ENCODE peak calls at places on chromosomes 12 and 14, in six cellular contexts. C, N, L, G, J and B are unnamed samples.

GRCh38 chr12:29589271-29589670 is 91.8 kb upstream of the OVCH1 start:
- DNase-seq in C (no peak), N (no peak), L (peak; percentile 4), G (no peak), J (no peak), B (no peak)

GRCh38 chr14:100994757-100995156 is 91.2 kb upstream of the RTL1 start:
- DNase-seq in C (no peak), N (no peak), L (peak; percentile 37), G (no peak), J (no peak), B (no peak)

GRCh38 chr14:102817942-102818940 is 41.0 kb downstream of the TRAF3 start:
- DNase-seq in C (no peak), N (no peak), L (peak; percentile 21), G (no peak), J (no peak), B (no peak)

GRCh38 chr12:53004178-53004577 is 2.1 kb upstream of the EIF4B start:
- DNase-seq in C (no peak), N (no peak), L (peak; percentile 48), G (no peak), J (no peak), B (no peak)

GRCh38 chr14:36479344-36479743 is 40.7 kb downstream of the NKX2-1 start:
- DNase-seq in C (no peak), N (no peak), L (no peak), G (no peak), J (no peak), B (no peak)

GRCh38 chr12:19185262-19185929 is 55.9 kb downstream of the PLEKHA5 start:
- DNase-seq in C (no peak), N (no peak), L (no peak), G (no peak), J (no peak), B (no peak)

GRCh38 chr12:46379352-46379751 is 6.8 kb upstream of the SLC38A2 start:
- DNase-seq in C (no peak), N (no peak), L (no peak), G (no peak), J (no peak), B (no peak)

GRCh38 chr12:119679081-119679480 is 11.1 kb downstream of the PRKAB1 start:
- DNase-seq in C (no peak), N (no peak), L (no peak), G (no peak), J (no peak), B (no peak)

GRCh38 chr14:93006484-93007128 is 83.7 kb downstream of the CHGA start:
- DNase-seq in C (no peak), N (no peak), L (peak; percentile 29), G (no peak), J (no peak), B (no peak)

GRCh38 chr12:114134922-114135321 is 168.8 kb upstream of the RBM19 start:
- DNase-seq in C (no peak), N (no peak), L (no peak), G (no peak), J (no peak), B (no peak)

GRCh38 chr14:58535084-58535483 is 102.7 kb upstream of the DACT1 start:
- DNase-seq in C (no peak), N (no peak), L (peak; percentile 80), G (no peak), J (no peak), B (no peak)

GRCh38 chr12:76920182-76921014 is 41.6 kb upstream of the CSRP2 start:
- DNase-seq in C (no peak), N (no peak), L (no peak), G (no peak), J (no peak), B (no peak)

GRCh38 chr12:126346087-126346486 is 1280.9 kb downstream of the AACS start:
- DNase-seq in C (no peak), N (no peak), L (no peak), G (no peak), J (no peak), B (no peak)

GRCh38 chr12:92899388-92900001 is 29.6 kb downstream of the EEA1 start:
- DNase-seq in C (no peak), N (no peak), L (peak; percentile 99), G (peak; percentile 84), J (no peak), B (no peak)

GRCh38 chr12:23133471-23133870 is 508.5 kb downstream of the ETNK1 start:
- DNase-seq in C (no peak), N (no peak), L (no peak), G (no peak), J (no peak), B (no peak)

GRCh38 chr12:91355150-91356006 is 172.8 kb upstream of the DCN start:
- DNase-seq in C (peak; percentile 23), N (no peak), L (peak; percentile 81), G (peak; percentile 71), J (peak; percentile 14), B (peak; percentile 42)

GRCh38 chr14:101761032-101761880 is at the start of gene PPP2R5C:
- DNase-seq in C (peak; percentile 42), N (peak; percentile 88), L (peak; percentile 90), G (peak; percentile 95), J (peak; percentile 80), B (peak; percentile 87)

GRCh38 chr12:40241741-40242140 is 16.9 kb downstream of the LRRK2 start:
- DNase-seq in C (no peak), N (no peak), L (no peak), G (no peak), J (no peak), B (no peak)

GRCh38 chr12:65500121-65500846 is 221.8 kb downstream of the MSRB3 start:
- DNase-seq in C (no peak), N (no peak), L (peak; percentile 83), G (no peak), J (no peak), B (no peak)

GRCh38 chr14:50763386-50764007 is 67.5 kb downstream of the NIN start:
- DNase-seq in C (no peak), N (no peak), L (peak; percentile 98), G (no peak), J (no peak), B (no peak)

GRCh38 chr12:75790219-75790618 is 241.4 kb downstream of the PHLDA1 start:
- DNase-seq in C (no peak), N (no peak), L (peak; percentile 67), G (no peak), J (no peak), B (no peak)

GRCh38 chr14:76848879-76849278 is 22.7 kb downstream of the LRRC74A start:
- DNase-seq in C (peak; percentile 4), N (no peak), L (no peak), G (no peak), J (no peak), B (no peak)

GRCh38 chr14:22861651-22862050 is 9.9 kb upstream of the LRP10 start:
- DNase-seq in C (no peak), N (no peak), L (no peak), G (no peak), J (no peak), B (no peak)

GRCh38 chr14:57692671-57693070 is 173.2 kb downstream of the SLC35F4 start:
- DNase-seq in C (peak; percentile 20), N (no peak), L (peak; percentile 51), G (no peak), J (no peak), B (no peak)

GRCh38 chr12:11684393-11684792 is 34.9 kb downstream of the ETV6 start:
- DNase-seq in C (no peak), N (no peak), L (peak; percentile 75), G (no peak), J (no peak), B (no peak)

GRCh38 chr14:34981743-34982420 is 910 bp upstream of the SRP54 start:
- DNase-seq in C (peak; percentile 62), N (peak; percentile 21), L (no peak), G (no peak), J (peak; percentile 24), B (peak; percentile 2)

GRCh38 chr12:75868501-75868900 is 163.1 kb downstream of the PHLDA1 start:
- DNase-seq in C (no peak), N (no peak), L (no peak), G (no peak), J (no peak), B (no peak)

GRCh38 chr12:10214131-10214876 is 1.6 kb downstream of the GABARAPL1 start:
- DNase-seq in C (no peak), N (no peak), L (peak; percentile 81), G (no peak), J (no peak), B (no peak)

GRCh38 chr12:76588881-76589565 is 29.5 kb upstream of the OSBPL8 start:
- DNase-seq in C (no peak), N (no peak), L (peak; percentile 89), G (no peak), J (no peak), B (no peak)

GRCh38 chr14:23406725-23407355 is 1.2 kb downstream of the MYH6 start:
- DNase-seq in C (no peak), N (no peak), L (no peak), G (no peak), J (no peak), B (no peak)

GRCh38 chr12:121893901-121894540 is 5.4 kb downstream of the PSMD9 start:
- DNase-seq in C (no peak), N (no peak), L (peak; percentile 76), G (no peak), J (no peak), B (no peak)

GRCh38 chr14:95341564-95341963 is 21.9 kb upstream of the CLMN start:
- DNase-seq in C (no peak), N (no peak), L (no peak), G (peak; percentile 56), J (no peak), B (no peak)

GRCh38 chr14:93286212-93286890 is 46.5 kb downstream of the BTBD7 start:
- DNase-seq in C (no peak), N (no peak), L (peak; percentile 47), G (no peak), J (no peak), B (no peak)

GRCh38 chr14:35993512-35993960 is 167.4 kb downstream of the BRMS1L start:
- DNase-seq in C (no peak), N (no peak), L (no peak), G (no peak), J (no peak), B (no peak)

GRCh38 chr14:50395448-50395847 is 1.2 kb downstream of the CDKL1 start:
- DNase-seq in C (no peak), N (no peak), L (peak; percentile 11), G (peak; percentile 35), J (no peak), B (no peak)

GRCh38 chr14:98223106-98223505 is 1048.9 kb downstream of the BCL11B start:
- DNase-seq in C (no peak), N (no peak), L (no peak), G (no peak), J (no peak), B (no peak)

GRCh38 chr14:77843155-77843554 is 43.2 kb downstream of the ADCK1 start:
- DNase-seq in C (peak; percentile 93), N (no peak), L (no peak), G (no peak), J (no peak), B (no peak)